ENCODE peak calls at places on chromosomes 1 and 21, in six cellular contexts. One of them, this sample, is unnamed.

GRCh38 chr1:3312894-3313578 is 141.4 kb upstream of the ARHGEF16 start:
- DNase-seq in NB4: peak
- DNase-seq in heart left ventricle: peak
- DNase-seq in body of pancreas: peak
- DNase-seq in IMR-90: peak
- DNase-seq in H54: peak
- DNase-seq in this sample: peak

GRCh38 chr1:216420746-216421145 is 2.5 kb downstream of the USH2A start:
- DNase-seq in H54: no peak
- DNase-seq in body of pancreas: no peak
- DNase-seq in NB4: no peak
- DNase-seq in IMR-90: no peak
- DNase-seq in heart left ventricle: no peak
- DNase-seq in this sample: no peak

GRCh38 chr1:38194486-38194885 is 147.9 kb upstream of the POU3F1 start:
- DNase-seq in H54: no peak
- DNase-seq in body of pancreas: peak
- DNase-seq in NB4: no peak
- DNase-seq in heart left ventricle: no peak
- DNase-seq in IMR-90: no peak
- DNase-seq in this sample: no peak

GRCh38 chr1:154752273-154753030 is 117.6 kb downstream of the KCNN3 start:
- DNase-seq in IMR-90: no peak
- DNase-seq in H54: no peak
- DNase-seq in NB4: peak
- DNase-seq in heart left ventricle: no peak
- DNase-seq in body of pancreas: no peak
- DNase-seq in this sample: no peak

GRCh38 chr1:16459503-16459902 is 19.0 kb downstream of the NECAP2 start:
- DNase-seq in heart left ventricle: no peak
- DNase-seq in H54: no peak
- DNase-seq in IMR-90: no peak
- DNase-seq in body of pancreas: no peak
- DNase-seq in NB4: no peak
- DNase-seq in this sample: no peak

GRCh38 chr21:42112223-42112622 is 41.1 kb downstream of the UMODL1 start:
- DNase-seq in H54: no peak
- DNase-seq in body of pancreas: no peak
- DNase-seq in IMR-90: no peak
- DNase-seq in heart left ventricle: no peak
- DNase-seq in NB4: no peak
- DNase-seq in this sample: no peak

GRCh38 chr1:222225171-222225570 is 322.7 kb downstream of the HHIPL2 start:
- DNase-seq in IMR-90: peak
- DNase-seq in heart left ventricle: no peak
- DNase-seq in body of pancreas: no peak
- DNase-seq in NB4: no peak
- DNase-seq in H54: no peak
- DNase-seq in this sample: no peak

GRCh38 chr1:223733898-223734852 is 21.8 kb downstream of the CAPN2 start:
- DNase-seq in NB4: no peak
- DNase-seq in body of pancreas: peak
- DNase-seq in IMR-90: no peak
- DNase-seq in H54: no peak
- DNase-seq in heart left ventricle: no peak
- DNase-seq in this sample: no peak

GRCh38 chr1:56345826-56346225 is 233.5 kb downstream of the PLPP3 start:
- DNase-seq in heart left ventricle: no peak
- DNase-seq in IMR-90: no peak
- DNase-seq in H54: no peak
- DNase-seq in NB4: no peak
- DNase-seq in body of pancreas: no peak
- DNase-seq in this sample: no peak

GRCh38 chr1:31368611-31369107 is 4.2 kb downstream of the FABP3 start:
- DNase-seq in heart left ventricle: peak
- DNase-seq in body of pancreas: no peak
- DNase-seq in H54: no peak
- DNase-seq in IMR-90: no peak
- DNase-seq in NB4: no peak
- DNase-seq in this sample: no peak

GRCh38 chr1:9234223-9235122 is at the start of gene H6PD:
- DNase-seq in body of pancreas: peak
- DNase-seq in IMR-90: peak
- DNase-seq in H54: peak
- DNase-seq in NB4: peak
- DNase-seq in heart left ventricle: peak
- DNase-seq in this sample: peak

GRCh38 chr1:211200311-211200710 is 58.9 kb upstream of the RCOR3 start:
- DNase-seq in NB4: no peak
- DNase-seq in body of pancreas: no peak
- DNase-seq in heart left ventricle: no peak
- DNase-seq in H54: no peak
- DNase-seq in IMR-90: no peak
- DNase-seq in this sample: no peak

GRCh38 chr21:29074783-29075182 is 1.3 kb upstream of the CCT8 start:
- DNase-seq in IMR-90: no peak
- DNase-seq in H54: no peak
- DNase-seq in heart left ventricle: no peak
- DNase-seq in NB4: no peak
- DNase-seq in body of pancreas: no peak
- DNase-seq in this sample: no peak

GRCh38 chr1:9388628-9389184 is 96.0 kb downstream of the SPSB1 start:
- DNase-seq in H54: peak
- DNase-seq in body of pancreas: no peak
- DNase-seq in NB4: peak
- DNase-seq in IMR-90: no peak
- DNase-seq in heart left ventricle: no peak
- DNase-seq in this sample: no peak

GRCh38 chr1:47178020-47178419 is 11.8 kb downstream of the PDZK1IP1 start:
- DNase-seq in IMR-90: no peak
- DNase-seq in body of pancreas: no peak
- DNase-seq in H54: no peak
- DNase-seq in heart left ventricle: no peak
- DNase-seq in NB4: no peak
- DNase-seq in this sample: no peak

DNA sequence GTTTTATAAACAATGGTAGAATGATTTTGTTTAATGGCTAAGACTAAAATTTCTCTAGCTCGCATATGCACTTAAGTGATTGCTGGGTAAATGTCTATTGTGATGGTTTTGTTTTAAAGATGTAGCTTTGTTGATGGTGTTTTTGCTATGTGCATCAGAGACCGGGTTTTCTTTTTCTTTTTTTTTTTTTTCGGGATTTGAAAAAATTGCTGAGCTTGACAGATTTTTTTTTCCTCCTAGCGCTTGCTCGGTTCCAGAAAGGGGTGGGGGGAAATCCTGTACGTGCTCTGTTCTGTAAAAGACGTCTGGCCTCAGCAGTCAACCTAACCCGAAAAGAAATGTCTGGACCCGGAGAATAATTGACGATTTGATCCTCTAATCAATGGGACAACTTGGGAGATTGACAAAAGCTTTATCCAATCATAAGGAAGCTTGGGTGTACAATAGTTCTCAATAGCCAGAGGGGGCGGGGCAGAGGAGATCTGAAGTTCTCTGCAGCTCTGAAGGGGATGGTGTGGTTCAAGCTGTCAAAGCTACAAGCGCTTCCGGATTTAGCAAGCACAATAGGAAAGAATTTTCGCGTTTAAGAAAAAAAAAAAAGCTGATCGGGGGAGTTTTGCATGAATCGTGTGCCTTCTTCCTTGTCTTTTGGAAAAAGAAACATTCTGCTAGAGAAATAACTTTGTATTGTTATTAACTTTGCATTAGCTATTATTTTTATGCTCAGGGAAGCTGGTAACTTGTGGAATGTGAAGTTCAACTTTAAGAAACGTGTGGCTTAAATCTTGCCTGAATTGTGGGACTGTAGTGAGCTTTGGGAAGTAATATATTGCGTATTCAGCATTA is 4.5 kb upstream of the NFIA start:
- DNase-seq in IMR-90: peak
- DNase-seq in NB4: peak
- DNase-seq in heart left ventricle: peak
- DNase-seq in H54: peak
- DNase-seq in body of pancreas: peak
- DNase-seq in this sample: peak
- TF ChIP-seq POLR2A in IMR-90: no peak
- TF ChIP-seq POLR2A in NB4: no peak
- TF ChIP-seq POLR2A in heart left ventricle: no peak
- TF ChIP-seq POLR2A in H54: no peak
- TF ChIP-seq POLR2A in body of pancreas: no peak
- TF ChIP-seq POLR2A in this sample: no peak

GRCh38 chr1:226993676-226994356 is 53.7 kb downstream of the COQ8A start:
- DNase-seq in body of pancreas: no peak
- DNase-seq in H54: no peak
- DNase-seq in NB4: no peak
- DNase-seq in IMR-90: no peak
- DNase-seq in heart left ventricle: peak
- DNase-seq in this sample: no peak
- TF ChIP-seq POLR2A in body of pancreas: no peak
- TF ChIP-seq POLR2A in H54: no peak
- TF ChIP-seq POLR2A in NB4: no peak
- TF ChIP-seq POLR2A in IMR-90: no peak
- TF ChIP-seq POLR2A in heart left ventricle: no peak
- TF ChIP-seq POLR2A in this sample: no peak

DNA sequence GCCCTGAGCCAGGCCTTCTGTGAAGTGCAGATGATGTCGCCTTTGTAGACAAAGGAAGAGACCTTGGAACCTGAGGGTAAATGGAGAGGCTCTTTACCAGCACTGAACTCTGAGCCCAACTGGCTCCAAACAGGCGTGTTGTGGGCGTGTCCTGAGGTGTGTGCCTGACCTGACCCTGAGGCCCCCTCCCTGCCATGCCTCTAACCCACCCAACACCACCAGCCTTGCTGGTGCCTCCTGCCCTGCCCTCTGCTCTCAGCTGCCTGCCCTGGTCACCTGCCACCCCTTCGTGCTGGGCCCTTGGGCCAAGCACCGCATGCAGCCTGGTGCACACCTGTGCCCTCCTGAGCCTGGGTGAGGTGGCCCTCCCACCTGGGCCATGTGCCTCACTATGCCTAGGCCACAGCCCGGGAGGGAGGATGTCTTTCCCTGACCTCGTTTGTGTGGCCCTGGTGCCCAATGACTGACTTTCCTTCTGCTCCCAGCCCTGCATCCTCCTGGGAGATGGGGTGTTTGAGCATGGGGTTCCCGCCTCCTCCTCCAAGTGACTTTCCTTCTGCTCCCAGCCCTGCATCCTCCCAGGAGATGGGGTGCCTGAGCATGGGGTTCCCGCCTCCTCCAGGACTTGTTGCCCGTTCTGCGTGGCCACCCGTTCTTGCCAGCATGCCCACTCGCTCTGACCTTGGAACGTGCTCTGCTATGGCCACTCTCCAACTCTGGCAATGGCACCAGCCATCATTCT is 157.0 kb downstream of the PCBP3 start:
- DNase-seq in IMR-90: no peak
- DNase-seq in NB4: no peak
- DNase-seq in heart left ventricle: no peak
- DNase-seq in body of pancreas: no peak
- DNase-seq in H54: no peak
- DNase-seq in this sample: no peak
- TF ChIP-seq POLR2A in IMR-90: no peak
- TF ChIP-seq POLR2A in NB4: no peak
- TF ChIP-seq POLR2A in heart left ventricle: no peak
- TF ChIP-seq POLR2A in body of pancreas: no peak
- TF ChIP-seq POLR2A in H54: no peak
- TF ChIP-seq POLR2A in this sample: no peak

GRCh38 chr21:25983745-25984144 is 186.8 kb downstream of the APP start:
- DNase-seq in H54: no peak
- DNase-seq in body of pancreas: no peak
- DNase-seq in IMR-90: no peak
- DNase-seq in heart left ventricle: peak
- DNase-seq in NB4: no peak
- DNase-seq in this sample: no peak
- TF ChIP-seq POLR2A in H54: no peak
- TF ChIP-seq POLR2A in body of pancreas: no peak
- TF ChIP-seq POLR2A in IMR-90: no peak
- TF ChIP-seq POLR2A in heart left ventricle: no peak
- TF ChIP-seq POLR2A in NB4: no peak
- TF ChIP-seq POLR2A in this sample: no peak

DNA sequence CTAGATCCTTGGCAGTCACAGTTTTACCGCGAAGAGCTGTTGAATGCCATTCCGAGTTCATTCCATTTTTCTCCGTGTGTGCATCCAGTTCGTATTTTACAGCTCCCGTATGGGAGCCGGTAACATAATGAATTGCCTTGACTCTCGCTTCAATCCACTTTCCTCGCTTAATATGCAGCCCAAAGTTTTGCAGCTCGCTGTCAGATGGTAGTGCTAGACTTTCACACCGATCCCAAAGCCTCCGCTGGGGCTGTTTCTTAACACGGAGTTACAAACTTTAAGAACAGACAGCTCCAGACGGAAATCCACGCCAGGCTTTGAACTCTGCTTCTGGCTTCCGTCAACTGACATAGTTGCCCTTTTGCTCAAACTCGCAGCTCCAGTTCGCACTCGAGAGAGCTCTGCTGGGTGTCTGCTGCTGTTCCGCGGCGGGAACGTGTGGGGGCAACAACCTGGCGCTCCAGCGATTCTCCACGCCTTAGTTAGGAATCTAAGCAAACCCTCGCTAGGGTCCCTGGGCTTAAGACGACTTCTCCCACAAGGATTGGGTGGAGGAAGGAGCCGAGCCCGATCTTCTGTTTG is 3.5 kb upstream of the ARID1A start:
- DNase-seq in body of pancreas: peak
- DNase-seq in H54: no peak
- DNase-seq in NB4: peak
- DNase-seq in heart left ventricle: peak
- DNase-seq in IMR-90: peak
- DNase-seq in this sample: peak
- TF ChIP-seq POLR2A in body of pancreas: peak
- TF ChIP-seq POLR2A in H54: peak
- TF ChIP-seq POLR2A in NB4: peak
- TF ChIP-seq POLR2A in heart left ventricle: no peak
- TF ChIP-seq POLR2A in IMR-90: no peak
- TF ChIP-seq POLR2A in this sample: no peak

GRCh38 chr1:161510477-161510876 is 5.2 kb downstream of the FCGR2A start:
- DNase-seq in body of pancreas: no peak
- DNase-seq in H54: no peak
- DNase-seq in IMR-90: no peak
- DNase-seq in NB4: no peak
- DNase-seq in heart left ventricle: no peak
- DNase-seq in this sample: no peak

GRCh38 chr1:161505892-161506173 is 576 bp downstream of the FCGR2A start:
- DNase-seq in NB4: peak
- DNase-seq in H54: no peak
- DNase-seq in IMR-90: no peak
- DNase-seq in body of pancreas: no peak
- DNase-seq in heart left ventricle: no peak
- DNase-seq in this sample: no peak

GRCh38 chr1:161506336-161507223 is 1.3 kb downstream of the FCGR2A start:
- DNase-seq in body of pancreas: no peak
- DNase-seq in heart left ventricle: no peak
- DNase-seq in NB4: peak
- DNase-seq in IMR-90: peak
- DNase-seq in H54: no peak
- DNase-seq in this sample: no peak

GRCh38 chr1:161511018-161511755 is 5.9 kb downstream of the FCGR2A start:
- DNase-seq in heart left ventricle: no peak
- DNase-seq in body of pancreas: no peak
- DNase-seq in IMR-90: no peak
- DNase-seq in NB4: no peak
- DNase-seq in H54: no peak
- DNase-seq in this sample: no peak

GRCh38 chr1:161511756-161512060 is 6.5 kb downstream of the FCGR2A start:
- DNase-seq in IMR-90: no peak
- DNase-seq in body of pancreas: no peak
- DNase-seq in H54: no peak
- DNase-seq in NB4: no peak
- DNase-seq in heart left ventricle: no peak
- DNase-seq in this sample: no peak
- TF ChIP-seq POLR2A in IMR-90: no peak
- TF ChIP-seq POLR2A in body of pancreas: no peak
- TF ChIP-seq POLR2A in H54: no peak
- TF ChIP-seq POLR2A in NB4: no peak
- TF ChIP-seq POLR2A in heart left ventricle: no peak
- TF ChIP-seq POLR2A in this sample: no peak